ENCODE peak calls at places on chromosome 2, in ten cellular contexts. One of them, this sample, is unnamed.

GRCh38 chr2:237878321-237879057 is 19.1 kb downstream of the RAMP1 start:
- DNase-seq in HTR-8/SVneo: no peak
- DNase-seq in T-helper 2 cell: no peak
- DNase-seq in A549: no peak
- DNase-seq in fibroblast of lung: no peak
- DNase-seq in stimulated activated naive CD4-positive, alpha-beta T cell: no peak
- DNase-seq in cardiac fibroblast: no peak
- DNase-seq in HEK293T: no peak
- DNase-seq in stimulated activated CD4-positive, alpha-beta T cell treated with anti-CD3 and anti-CD28 coated beads, Interleukin-4, amount 100 ng/mL, for 24 hours: no peak
- DNase-seq in sciatic nerve: no peak
- DNase-seq in this sample: no peak

GRCh38 chr2:148680462-148680861 is 35.9 kb downstream of the EPC2 start:
- DNase-seq in HTR-8/SVneo: peak; percentile 18
- DNase-seq in T-helper 2 cell: no peak
- DNase-seq in A549: no peak
- DNase-seq in fibroblast of lung: peak; percentile 19
- DNase-seq in stimulated activated naive CD4-positive, alpha-beta T cell: no peak
- DNase-seq in cardiac fibroblast: no peak
- DNase-seq in HEK293T: no peak
- DNase-seq in stimulated activated CD4-positive, alpha-beta T cell treated with anti-CD3 and anti-CD28 coated beads, Interleukin-4, amount 100 ng/mL, for 24 hours: no peak
- DNase-seq in sciatic nerve: no peak
- DNase-seq in this sample: no peak

GRCh38 chr2:233061591-233062446 is 1.7 kb downstream of the INPP5D start:
- DNase-seq in HTR-8/SVneo: no peak
- DNase-seq in T-helper 2 cell: no peak
- DNase-seq in A549: no peak
- DNase-seq in fibroblast of lung: peak; percentile 61
- DNase-seq in stimulated activated naive CD4-positive, alpha-beta T cell: no peak
- DNase-seq in cardiac fibroblast: peak; percentile 18
- DNase-seq in HEK293T: no peak
- DNase-seq in stimulated activated CD4-positive, alpha-beta T cell treated with anti-CD3 and anti-CD28 coated beads, Interleukin-4, amount 100 ng/mL, for 24 hours: peak; percentile 59
- DNase-seq in sciatic nerve: peak; percentile 67
- DNase-seq in this sample: no peak

GRCh38 chr2:54632733-54633692 is 90.4 kb upstream of the EML6 start:
- DNase-seq in HTR-8/SVneo: no peak
- DNase-seq in T-helper 2 cell: no peak
- DNase-seq in A549: peak; percentile 93
- DNase-seq in fibroblast of lung: peak; percentile 74
- DNase-seq in stimulated activated naive CD4-positive, alpha-beta T cell: no peak
- DNase-seq in cardiac fibroblast: peak; percentile 82
- DNase-seq in HEK293T: no peak
- DNase-seq in stimulated activated CD4-positive, alpha-beta T cell treated with anti-CD3 and anti-CD28 coated beads, Interleukin-4, amount 100 ng/mL, for 24 hours: no peak
- DNase-seq in sciatic nerve: no peak
- DNase-seq in this sample: peak; percentile 17

GRCh38 chr2:226862623-226863022 is 26.8 kb downstream of the RHBDD1 start:
- DNase-seq in HTR-8/SVneo: no peak
- DNase-seq in T-helper 2 cell: no peak
- DNase-seq in A549: no peak
- DNase-seq in fibroblast of lung: no peak
- DNase-seq in stimulated activated naive CD4-positive, alpha-beta T cell: no peak
- DNase-seq in cardiac fibroblast: no peak
- DNase-seq in HEK293T: no peak
- DNase-seq in stimulated activated CD4-positive, alpha-beta T cell treated with anti-CD3 and anti-CD28 coated beads, Interleukin-4, amount 100 ng/mL, for 24 hours: no peak
- DNase-seq in sciatic nerve: no peak
- DNase-seq in this sample: no peak

GRCh38 chr2:67485431-67485830 is 88.3 kb downstream of the ETAA1 start:
- DNase-seq in HTR-8/SVneo: peak; percentile 30
- DNase-seq in T-helper 2 cell: no peak
- DNase-seq in A549: no peak
- DNase-seq in fibroblast of lung: no peak
- DNase-seq in stimulated activated naive CD4-positive, alpha-beta T cell: no peak
- DNase-seq in cardiac fibroblast: peak; percentile 50
- DNase-seq in HEK293T: no peak
- DNase-seq in stimulated activated CD4-positive, alpha-beta T cell treated with anti-CD3 and anti-CD28 coated beads, Interleukin-4, amount 100 ng/mL, for 24 hours: no peak
- DNase-seq in sciatic nerve: no peak
- DNase-seq in this sample: no peak

GRCh38 chr2:168135121-168135520 is 112.3 kb downstream of the STK39 start:
- DNase-seq in HTR-8/SVneo: no peak
- DNase-seq in T-helper 2 cell: no peak
- DNase-seq in A549: no peak
- DNase-seq in fibroblast of lung: no peak
- DNase-seq in stimulated activated naive CD4-positive, alpha-beta T cell: no peak
- DNase-seq in cardiac fibroblast: no peak
- DNase-seq in HEK293T: no peak
- DNase-seq in stimulated activated CD4-positive, alpha-beta T cell treated with anti-CD3 and anti-CD28 coated beads, Interleukin-4, amount 100 ng/mL, for 24 hours: no peak
- DNase-seq in sciatic nerve: no peak
- DNase-seq in this sample: no peak

GRCh38 chr2:212021947-212022346 is 516.7 kb downstream of the ERBB4 start:
- DNase-seq in HTR-8/SVneo: no peak
- DNase-seq in T-helper 2 cell: no peak
- DNase-seq in A549: peak; percentile 32
- DNase-seq in fibroblast of lung: peak; percentile 79
- DNase-seq in stimulated activated naive CD4-positive, alpha-beta T cell: no peak
- DNase-seq in cardiac fibroblast: peak; percentile 55
- DNase-seq in HEK293T: no peak
- DNase-seq in stimulated activated CD4-positive, alpha-beta T cell treated with anti-CD3 and anti-CD28 coated beads, Interleukin-4, amount 100 ng/mL, for 24 hours: no peak
- DNase-seq in sciatic nerve: no peak
- DNase-seq in this sample: peak; percentile 46

GRCh38 chr2:85864654-85865053 is 24.1 kb downstream of the ST3GAL5 start:
- DNase-seq in HTR-8/SVneo: no peak
- DNase-seq in T-helper 2 cell: no peak
- DNase-seq in A549: no peak
- DNase-seq in fibroblast of lung: no peak
- DNase-seq in stimulated activated naive CD4-positive, alpha-beta T cell: no peak
- DNase-seq in cardiac fibroblast: no peak
- DNase-seq in HEK293T: no peak
- DNase-seq in stimulated activated CD4-positive, alpha-beta T cell treated with anti-CD3 and anti-CD28 coated beads, Interleukin-4, amount 100 ng/mL, for 24 hours: no peak
- DNase-seq in sciatic nerve: no peak
- DNase-seq in this sample: no peak

GRCh38 chr2:43526994-43527393 is 68.8 kb downstream of the THADA start:
- DNase-seq in HTR-8/SVneo: no peak
- DNase-seq in T-helper 2 cell: no peak
- DNase-seq in A549: no peak
- DNase-seq in fibroblast of lung: no peak
- DNase-seq in stimulated activated naive CD4-positive, alpha-beta T cell: no peak
- DNase-seq in cardiac fibroblast: no peak
- DNase-seq in HEK293T: no peak
- DNase-seq in stimulated activated CD4-positive, alpha-beta T cell treated with anti-CD3 and anti-CD28 coated beads, Interleukin-4, amount 100 ng/mL, for 24 hours: no peak
- DNase-seq in sciatic nerve: no peak
- DNase-seq in this sample: no peak

GRCh38 chr2:224038049-224038829 is 847 bp downstream of the SERPINE2 start:
- DNase-seq in HTR-8/SVneo: peak; percentile 58
- DNase-seq in T-helper 2 cell: no peak
- DNase-seq in A549: peak; percentile 61
- DNase-seq in fibroblast of lung: peak; percentile 34
- DNase-seq in stimulated activated naive CD4-positive, alpha-beta T cell: peak; percentile 8
- DNase-seq in cardiac fibroblast: peak; percentile 49
- DNase-seq in HEK293T: peak; percentile 64
- DNase-seq in stimulated activated CD4-positive, alpha-beta T cell treated with anti-CD3 and anti-CD28 coated beads, Interleukin-4, amount 100 ng/mL, for 24 hours: peak; percentile 44
- DNase-seq in sciatic nerve: peak; percentile 65
- DNase-seq in this sample: peak; percentile 75

GRCh38 chr2:66439291-66440010 is 4.5 kb downstream of the MEIS1 start:
- DNase-seq in HTR-8/SVneo: no peak
- DNase-seq in T-helper 2 cell: no peak
- DNase-seq in A549: no peak
- DNase-seq in fibroblast of lung: peak; percentile 41
- DNase-seq in stimulated activated naive CD4-positive, alpha-beta T cell: no peak
- DNase-seq in cardiac fibroblast: peak; percentile 41
- DNase-seq in HEK293T: no peak
- DNase-seq in stimulated activated CD4-positive, alpha-beta T cell treated with anti-CD3 and anti-CD28 coated beads, Interleukin-4, amount 100 ng/mL, for 24 hours: no peak
- DNase-seq in sciatic nerve: peak; percentile 62
- DNase-seq in this sample: no peak

GRCh38 chr2:203155406-203155805 is 83.4 kb upstream of the CYP20A1 start:
- DNase-seq in HTR-8/SVneo: no peak
- DNase-seq in T-helper 2 cell: no peak
- DNase-seq in A549: no peak
- DNase-seq in fibroblast of lung: no peak
- DNase-seq in stimulated activated naive CD4-positive, alpha-beta T cell: no peak
- DNase-seq in cardiac fibroblast: no peak
- DNase-seq in HEK293T: no peak
- DNase-seq in stimulated activated CD4-positive, alpha-beta T cell treated with anti-CD3 and anti-CD28 coated beads, Interleukin-4, amount 100 ng/mL, for 24 hours: no peak
- DNase-seq in sciatic nerve: no peak
- DNase-seq in this sample: no peak

GRCh38 chr2:109669731-109670130 is 55.6 kb downstream of the SOWAHC start:
- DNase-seq in HTR-8/SVneo: no peak
- DNase-seq in T-helper 2 cell: no peak
- DNase-seq in A549: no peak
- DNase-seq in fibroblast of lung: no peak
- DNase-seq in stimulated activated naive CD4-positive, alpha-beta T cell: no peak
- DNase-seq in cardiac fibroblast: no peak
- DNase-seq in HEK293T: no peak
- DNase-seq in stimulated activated CD4-positive, alpha-beta T cell treated with anti-CD3 and anti-CD28 coated beads, Interleukin-4, amount 100 ng/mL, for 24 hours: no peak
- DNase-seq in sciatic nerve: peak; percentile 51
- DNase-seq in this sample: no peak

GRCh38 chr2:96503637-96504243 is 1.4 kb downstream of the NEURL3 start:
- DNase-seq in HTR-8/SVneo: no peak
- DNase-seq in T-helper 2 cell: no peak
- DNase-seq in A549: no peak
- DNase-seq in fibroblast of lung: no peak
- DNase-seq in stimulated activated naive CD4-positive, alpha-beta T cell: no peak
- DNase-seq in cardiac fibroblast: no peak
- DNase-seq in HEK293T: no peak
- DNase-seq in stimulated activated CD4-positive, alpha-beta T cell treated with anti-CD3 and anti-CD28 coated beads, Interleukin-4, amount 100 ng/mL, for 24 hours: no peak
- DNase-seq in sciatic nerve: no peak
- DNase-seq in this sample: no peak

GRCh38 chr2:174522553-174522952 is 35.7 kb upstream of the GPR155 start:
- DNase-seq in HTR-8/SVneo: no peak
- DNase-seq in T-helper 2 cell: no peak
- DNase-seq in A549: peak; percentile 29
- DNase-seq in fibroblast of lung: peak; percentile 31
- DNase-seq in stimulated activated naive CD4-positive, alpha-beta T cell: no peak
- DNase-seq in cardiac fibroblast: peak; percentile 25
- DNase-seq in HEK293T: no peak
- DNase-seq in stimulated activated CD4-positive, alpha-beta T cell treated with anti-CD3 and anti-CD28 coated beads, Interleukin-4, amount 100 ng/mL, for 24 hours: no peak
- DNase-seq in sciatic nerve: no peak
- DNase-seq in this sample: peak; percentile 22

GRCh38 chr2:11634584-11634983 is 35.4 kb downstream of the NTSR2 start:
- DNase-seq in HTR-8/SVneo: no peak
- DNase-seq in T-helper 2 cell: no peak
- DNase-seq in A549: no peak
- DNase-seq in fibroblast of lung: no peak
- DNase-seq in stimulated activated naive CD4-positive, alpha-beta T cell: no peak
- DNase-seq in cardiac fibroblast: no peak
- DNase-seq in HEK293T: no peak
- DNase-seq in stimulated activated CD4-positive, alpha-beta T cell treated with anti-CD3 and anti-CD28 coated beads, Interleukin-4, amount 100 ng/mL, for 24 hours: no peak
- DNase-seq in sciatic nerve: no peak
- DNase-seq in this sample: no peak

GRCh38 chr2:215401896-215402379 is 33.9 kb downstream of the FN1 start:
- DNase-seq in HTR-8/SVneo: no peak
- DNase-seq in T-helper 2 cell: no peak
- DNase-seq in A549: no peak
- DNase-seq in fibroblast of lung: peak; percentile 97
- DNase-seq in stimulated activated naive CD4-positive, alpha-beta T cell: no peak
- DNase-seq in cardiac fibroblast: peak; percentile 84
- DNase-seq in HEK293T: no peak
- DNase-seq in stimulated activated CD4-positive, alpha-beta T cell treated with anti-CD3 and anti-CD28 coated beads, Interleukin-4, amount 100 ng/mL, for 24 hours: no peak
- DNase-seq in sciatic nerve: no peak
- DNase-seq in this sample: peak; percentile 49

GRCh38 chr2:102929721-102930120 is 167.9 kb downstream of the TMEM182 start:
- DNase-seq in HTR-8/SVneo: no peak
- DNase-seq in T-helper 2 cell: no peak
- DNase-seq in A549: no peak
- DNase-seq in fibroblast of lung: no peak
- DNase-seq in stimulated activated naive CD4-positive, alpha-beta T cell: no peak
- DNase-seq in cardiac fibroblast: no peak
- DNase-seq in HEK293T: no peak
- DNase-seq in stimulated activated CD4-positive, alpha-beta T cell treated with anti-CD3 and anti-CD28 coated beads, Interleukin-4, amount 100 ng/mL, for 24 hours: no peak
- DNase-seq in sciatic nerve: no peak
- DNase-seq in this sample: no peak

GRCh38 chr2:109527846-109528705 is 85.7 kb downstream of the SEPTIN10 start:
- DNase-seq in HTR-8/SVneo: no peak
- DNase-seq in T-helper 2 cell: no peak
- DNase-seq in A549: no peak
- DNase-seq in fibroblast of lung: no peak
- DNase-seq in stimulated activated naive CD4-positive, alpha-beta T cell: no peak
- DNase-seq in cardiac fibroblast: no peak
- DNase-seq in HEK293T: no peak
- DNase-seq in stimulated activated CD4-positive, alpha-beta T cell treated with anti-CD3 and anti-CD28 coated beads, Interleukin-4, amount 100 ng/mL, for 24 hours: no peak
- DNase-seq in sciatic nerve: peak; percentile 36
- DNase-seq in this sample: no peak

GRCh38 chr2:160392201-160392600 is 101.4 kb downstream of the RBMS1 start:
- DNase-seq in HTR-8/SVneo: no peak
- DNase-seq in T-helper 2 cell: no peak
- DNase-seq in A549: no peak
- DNase-seq in fibroblast of lung: peak; percentile 72
- DNase-seq in stimulated activated naive CD4-positive, alpha-beta T cell: no peak
- DNase-seq in cardiac fibroblast: no peak
- DNase-seq in HEK293T: no peak
- DNase-seq in stimulated activated CD4-positive, alpha-beta T cell treated with anti-CD3 and anti-CD28 coated beads, Interleukin-4, amount 100 ng/mL, for 24 hours: no peak
- DNase-seq in sciatic nerve: no peak
- DNase-seq in this sample: no peak

GRCh38 chr2:223937535-223937934 is 7.6 kb downstream of the WDFY1 start:
- DNase-seq in HTR-8/SVneo: no peak
- DNase-seq in T-helper 2 cell: no peak
- DNase-seq in A549: no peak
- DNase-seq in fibroblast of lung: no peak
- DNase-seq in stimulated activated naive CD4-positive, alpha-beta T cell: no peak
- DNase-seq in cardiac fibroblast: no peak
- DNase-seq in HEK293T: no peak
- DNase-seq in stimulated activated CD4-positive, alpha-beta T cell treated with anti-CD3 and anti-CD28 coated beads, Interleukin-4, amount 100 ng/mL, for 24 hours: no peak
- DNase-seq in sciatic nerve: no peak
- DNase-seq in this sample: no peak

GRCh38 chr2:27085062-27085669 is 1.4 kb upstream of the KHK start:
- DNase-seq in HTR-8/SVneo: no peak
- DNase-seq in T-helper 2 cell: no peak
- DNase-seq in A549: no peak
- DNase-seq in fibroblast of lung: no peak
- DNase-seq in stimulated activated naive CD4-positive, alpha-beta T cell: no peak
- DNase-seq in cardiac fibroblast: no peak
- DNase-seq in HEK293T: no peak
- DNase-seq in stimulated activated CD4-positive, alpha-beta T cell treated with anti-CD3 and anti-CD28 coated beads, Interleukin-4, amount 100 ng/mL, for 24 hours: no peak
- DNase-seq in sciatic nerve: no peak
- DNase-seq in this sample: no peak

GRCh38 chr2:43171789-43172188 is 54.6 kb downstream of the ZFP36L2 start:
- DNase-seq in HTR-8/SVneo: peak; percentile 51
- DNase-seq in T-helper 2 cell: no peak
- DNase-seq in A549: no peak
- DNase-seq in fibroblast of lung: peak; percentile 59
- DNase-seq in stimulated activated naive CD4-positive, alpha-beta T cell: no peak
- DNase-seq in cardiac fibroblast: peak; percentile 67
- DNase-seq in HEK293T: no peak
- DNase-seq in stimulated activated CD4-positive, alpha-beta T cell treated with anti-CD3 and anti-CD28 coated beads, Interleukin-4, amount 100 ng/mL, for 24 hours: no peak
- DNase-seq in sciatic nerve: peak; percentile 78
- DNase-seq in this sample: peak; percentile 42

GRCh38 chr2:63192889-63193778 is 142.5 kb downstream of the OTX1 start:
- DNase-seq in HTR-8/SVneo: no peak
- DNase-seq in T-helper 2 cell: no peak
- DNase-seq in A549: peak; percentile 20
- DNase-seq in fibroblast of lung: peak; percentile 9
- DNase-seq in stimulated activated naive CD4-positive, alpha-beta T cell: no peak
- DNase-seq in cardiac fibroblast: no peak
- DNase-seq in HEK293T: no peak
- DNase-seq in stimulated activated CD4-positive, alpha-beta T cell treated with anti-CD3 and anti-CD28 coated beads, Interleukin-4, amount 100 ng/mL, for 24 hours: no peak
- DNase-seq in sciatic nerve: no peak
- DNase-seq in this sample: no peak

GRCh38 chr2:162915858-162916257 is 77.3 kb upstream of the KCNH7 start:
- DNase-seq in HTR-8/SVneo: no peak
- DNase-seq in T-helper 2 cell: no peak
- DNase-seq in A549: no peak
- DNase-seq in fibroblast of lung: no peak
- DNase-seq in stimulated activated naive CD4-positive, alpha-beta T cell: no peak
- DNase-seq in cardiac fibroblast: no peak
- DNase-seq in HEK293T: no peak
- DNase-seq in stimulated activated CD4-positive, alpha-beta T cell treated with anti-CD3 and anti-CD28 coated beads, Interleukin-4, amount 100 ng/mL, for 24 hours: no peak
- DNase-seq in sciatic nerve: no peak
- DNase-seq in this sample: no peak

GRCh38 chr2:143615617-143616016 is 486.4 kb downstream of the ARHGAP15 start:
- DNase-seq in HTR-8/SVneo: no peak
- DNase-seq in T-helper 2 cell: no peak
- DNase-seq in A549: no peak
- DNase-seq in fibroblast of lung: peak; percentile 15
- DNase-seq in stimulated activated naive CD4-positive, alpha-beta T cell: no peak
- DNase-seq in cardiac fibroblast: peak; percentile 51
- DNase-seq in HEK293T: no peak
- DNase-seq in stimulated activated CD4-positive, alpha-beta T cell treated with anti-CD3 and anti-CD28 coated beads, Interleukin-4, amount 100 ng/mL, for 24 hours: no peak
- DNase-seq in sciatic nerve: no peak
- DNase-seq in this sample: no peak

GRCh38 chr2:63544017-63544627 is 44.2 kb downstream of the WDPCP start:
- DNase-seq in HTR-8/SVneo: no peak
- DNase-seq in T-helper 2 cell: no peak
- DNase-seq in A549: peak; percentile 14
- DNase-seq in fibroblast of lung: peak; percentile 30
- DNase-seq in stimulated activated naive CD4-positive, alpha-beta T cell: no peak
- DNase-seq in cardiac fibroblast: peak; percentile 28
- DNase-seq in HEK293T: no peak
- DNase-seq in stimulated activated CD4-positive, alpha-beta T cell treated with anti-CD3 and anti-CD28 coated beads, Interleukin-4, amount 100 ng/mL, for 24 hours: no peak
- DNase-seq in sciatic nerve: no peak
- DNase-seq in this sample: peak; percentile 50